ENCODE peak calls at places on chromosome 10, in seven cellular contexts. X is IMR-90, E is testis, R is ovary, M is A549, C is right lobe of liver, I is heart left ventricle. Z is an unnamed sample.

GRCh38 chr10:118669020-118669766 is 73.7 kb upstream of the PRLHR start:
- DNase-seq in X (peak; percentile 52), E (peak; percentile 61), R (no peak), M (no peak), C (no peak), I (peak; percentile 45), Z (peak; percentile 86)

GRCh38 chr10:75619636-75620035 is 188.2 kb downstream of the LRMDA start:
- DNase-seq in X (no peak), E (no peak), R (no peak), M (no peak), C (no peak), I (no peak), Z (no peak)

GRCh38 chr10:101450277-101451080 is 96.5 kb downstream of the BTRC start:
- DNase-seq in X (no peak), E (no peak), R (no peak), M (no peak), C (no peak), I (no peak), Z (no peak)

GRCh38 chr10:43237631-43238446 is 29.0 kb downstream of the RASGEF1A start:
- DNase-seq in X (no peak), E (peak; percentile 35), R (peak; percentile 1), M (no peak), C (peak; percentile 48), I (peak; percentile 2), Z (peak; percentile 3)

GRCh38 chr10:14571866-14572507 is 202.7 kb downstream of the FAM107B start:
- DNase-seq in X (peak; percentile 59), E (peak; percentile 70), R (no peak), M (peak; percentile 96), C (peak; percentile 90), I (no peak), Z (no peak)

GRCh38 chr10:27413387-27413786 is 90.7 kb upstream of the RAB18 start:
- DNase-seq in X (no peak), E (no peak), R (no peak), M (no peak), C (no peak), I (no peak), Z (no peak)

GRCh38 chr10:129328531-129328930 is 138.5 kb upstream of the MGMT start:
- DNase-seq in X (peak; percentile 74), E (no peak), R (no peak), M (no peak), C (no peak), I (no peak), Z (no peak)

GRCh38 chr10:59336632-59337031 is 25.7 kb downstream of the FAM13C start:
- DNase-seq in X (peak; percentile 74), E (no peak), R (no peak), M (no peak), C (no peak), I (no peak), Z (no peak)

GRCh38 chr10:129794056-129794455 is 170.0 kb downstream of the EBF3 start:
- DNase-seq in X (no peak), E (no peak), R (no peak), M (no peak), C (no peak), I (no peak), Z (no peak)

GRCh38 chr10:86943316-86944030 is 13.9 kb downstream of the MMRN2 start:
- DNase-seq in X (no peak), E (no peak), R (no peak), M (no peak), C (peak; percentile 88), I (no peak), Z (peak; percentile 57)

GRCh38 chr10:48792121-48792520 is 107.4 kb downstream of the WDFY4 start:
- DNase-seq in X (no peak), E (no peak), R (no peak), M (no peak), C (no peak), I (no peak), Z (no peak)

GRCh38 chr10:72126184-72126871 is 38.0 kb upstream of the SPOCK2 start:
- DNase-seq in X (peak; percentile 75), E (no peak), R (no peak), M (peak; percentile 73), C (no peak), I (no peak), Z (peak; percentile 16)

GRCh38 chr10:78953124-78954008 is 115.4 kb upstream of the ZMIZ1 start:
- DNase-seq in X (no peak), E (no peak), R (peak; percentile 63), M (no peak), C (no peak), I (peak; percentile 39), Z (peak; percentile 46)

GRCh38 chr10:13784067-13784466 is 197.3 kb downstream of the PRPF18 start:
- DNase-seq in X (peak; percentile 64), E (no peak), R (no peak), M (no peak), C (no peak), I (no peak), Z (no peak)

GRCh38 chr10:14486777-14487510 is 156.2 kb upstream of the FRMD4A start:
- DNase-seq in X (peak; percentile 94), E (peak; percentile 21), R (peak; percentile 24), M (peak; percentile 27), C (no peak), I (no peak), Z (no peak)

GRCh38 chr10:59829024-59829423 is 75.8 kb upstream of the MRLN start:
- DNase-seq in X (peak; percentile 17), E (no peak), R (no peak), M (no peak), C (no peak), I (no peak), Z (no peak)

GRCh38 chr10:102669206-102670064 is 25.2 kb downstream of the TRIM8 start:
- DNase-seq in X (peak; percentile 43), E (no peak), R (no peak), M (peak; percentile 34), C (peak; percentile 52), I (peak; percentile 45), Z (peak; percentile 36)

GRCh38 chr10:33320288-33320687 is 14.2 kb downstream of the NRP1 start:
- DNase-seq in X (no peak), E (no peak), R (no peak), M (no peak), C (no peak), I (no peak), Z (no peak)

GRCh38 chr10:33315891-33316290 is 18.6 kb downstream of the NRP1 start:
- DNase-seq in X (no peak), E (no peak), R (no peak), M (no peak), C (no peak), I (no peak), Z (no peak)

GRCh38 chr10:33311640-33312039 is 22.8 kb downstream of the NRP1 start:
- DNase-seq in X (no peak), E (no peak), R (no peak), M (no peak), C (no peak), I (no peak), Z (no peak)

GRCh38 chr10:33310853-33311252 is 23.6 kb downstream of the NRP1 start:
- DNase-seq in X (no peak), E (no peak), R (no peak), M (no peak), C (no peak), I (no peak), Z (no peak)

GRCh38 chr10:33314788-33315561 is 19.5 kb downstream of the NRP1 start:
- DNase-seq in X (peak; percentile 80), E (no peak), R (no peak), M (no peak), C (no peak), I (no peak), Z (no peak)
- H3K27ac ChIP-seq in X (peak overlapping the region; percentile 68), E (no peak overlapping the region), R (no peak overlapping the region), M (peak overlapping the region; percentile 40), C (no peak overlapping the region), I (no peak overlapping the region), Z (no peak overlapping the region)

GRCh38 chr10:4780782-4781181 is 45.2 kb upstream of the AKR1E2 start:
- DNase-seq in X (peak; percentile 45), E (no peak), R (no peak), M (no peak), C (no peak), I (no peak), Z (no peak)
- TF ChIP-seq POLR2A in X (no peak), E (no peak), R (no peak), M (no peak), C (no peak), I (no peak), Z (no peak)

DNA sequence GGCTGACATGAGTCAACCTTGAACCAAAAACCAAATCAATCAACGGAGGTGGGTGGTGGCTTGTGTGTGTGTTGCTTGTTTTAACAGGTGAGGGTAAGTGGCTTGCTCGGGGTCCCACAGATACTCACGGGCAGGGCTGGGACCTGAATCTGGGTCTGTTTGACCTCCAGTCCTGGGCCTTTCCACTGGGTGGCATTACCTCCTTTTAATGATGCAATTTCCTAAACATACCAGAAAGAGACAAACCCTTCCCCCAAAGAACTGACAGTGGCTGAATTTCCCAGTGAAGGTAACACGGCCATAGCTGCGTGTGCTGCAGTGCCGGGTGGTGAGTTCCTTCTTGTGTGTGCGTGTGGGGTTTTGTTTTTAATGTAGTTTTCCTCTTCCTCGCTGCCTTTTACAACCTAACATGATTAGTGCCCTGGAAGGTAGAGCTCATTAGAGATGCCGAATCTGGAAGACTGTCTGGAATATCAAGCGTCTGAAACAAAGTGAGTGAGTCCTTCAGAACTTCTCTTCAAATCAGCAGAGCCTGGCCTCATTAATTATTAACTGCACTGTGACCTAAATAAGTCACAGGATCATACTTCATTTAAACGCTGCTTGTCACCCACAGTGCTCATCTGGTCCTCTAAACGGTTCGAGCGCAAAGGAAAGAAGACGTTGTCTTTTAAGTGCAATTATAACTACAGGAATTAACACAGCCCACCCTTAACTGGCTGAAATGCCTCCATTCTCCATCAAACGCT is 166.1 kb upstream of the TCERG1L start:
- DNase-seq in X (no peak), E (no peak), R (no peak), M (peak; percentile 6), C (no peak), I (no peak), Z (no peak)
- TF ChIP-seq CTCF in X (no peak), E (no peak), R (no peak), M (no peak), C (peak; percentile 24), I (no peak), Z (no peak)

GRCh38 chr10:89032141-89032814 is 41.7 kb downstream of the FAS start:
- DNase-seq in X (peak; percentile 91), E (no peak), R (no peak), M (peak; percentile 47), C (no peak), I (no peak), Z (no peak)
- H3K27ac ChIP-seq in X (no peak overlapping the region), E (no peak overlapping the region), R (no peak overlapping the region), M (peak overlapping the region; percentile 75), C (no peak overlapping the region), I (no peak overlapping the region), Z (peak overlapping the region; percentile 23)

DNA sequence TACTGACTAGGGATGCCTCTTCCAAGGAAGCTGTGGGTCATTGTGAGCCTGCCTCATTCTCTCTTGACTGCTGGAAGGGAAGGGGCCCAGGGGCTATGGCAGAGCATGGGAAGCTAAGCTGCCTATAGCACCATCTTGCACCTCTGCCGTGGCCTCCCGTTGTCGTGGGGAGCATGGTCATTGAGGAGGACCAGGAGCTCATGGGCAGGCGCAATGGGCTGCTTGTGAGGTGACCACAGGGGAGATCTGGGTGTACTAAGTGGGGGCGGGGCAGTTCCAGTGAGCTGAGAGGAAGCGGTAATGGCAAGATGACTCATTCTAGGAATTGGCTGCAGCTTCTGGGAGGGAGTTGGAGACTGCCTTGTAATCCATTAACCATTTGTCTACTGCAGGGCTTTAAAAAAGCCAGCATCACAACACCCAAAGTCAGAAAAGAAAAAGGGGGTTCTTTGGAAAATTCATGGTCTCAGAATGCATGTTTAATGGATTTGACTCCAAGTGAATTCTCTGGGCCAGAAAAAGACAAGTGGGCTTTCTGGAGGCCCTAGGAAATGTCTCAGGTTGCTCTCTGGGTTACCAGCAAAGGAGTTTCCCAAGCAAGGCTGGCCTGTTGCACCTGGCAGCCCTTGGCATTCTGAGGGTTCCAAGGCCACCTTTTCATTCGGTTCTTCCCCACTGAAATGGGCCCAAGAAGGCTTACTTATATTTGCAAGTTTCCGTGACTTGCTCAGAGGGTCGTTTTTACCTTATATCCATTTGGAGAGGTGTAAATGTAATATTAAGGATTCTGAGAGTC is 3.6 kb downstream of the DUSP5 start:
- DNase-seq in X (peak; percentile 95), E (peak; percentile 80), R (peak; percentile 85), M (peak; percentile 93), C (peak; percentile 76), I (peak; percentile 93), Z (peak; percentile 92)
- TF ChIP-seq POLR2A in X (peak; percentile 45), E (no peak), R (no peak), M (peak; percentile 37), C (peak; percentile 49), I (no peak), Z (peak; percentile 48)